ENCODE peak calls at places on chromosomes 1 and 21, in eight cellular contexts. One of them, this sample, is unnamed.

GRCh38 chr1:96387785-96388184 is 333.8 kb upstream of the PTBP2 start:
- DNase-seq in pancreas: no peak
- DNase-seq in right atrium auricular region: no peak
- DNase-seq in IMR-90: no peak
- DNase-seq in choroid plexus epithelial cell: no peak
- DNase-seq in dorsolateral prefrontal cortex: no peak
- DNase-seq in AG10803: no peak
- DNase-seq in hepatocyte: no peak
- DNase-seq in this sample: no peak

GRCh38 chr1:62437273-62437945 is 560 bp downstream of the USP1 start:
- DNase-seq in dorsolateral prefrontal cortex: no peak
- DNase-seq in IMR-90: no peak
- DNase-seq in choroid plexus epithelial cell: peak
- DNase-seq in AG10803: no peak
- DNase-seq in pancreas: no peak
- DNase-seq in hepatocyte: peak
- DNase-seq in right atrium auricular region: no peak
- DNase-seq in this sample: peak

GRCh38 chr1:221670081-221670480 is 71.8 kb downstream of the DUSP10 start:
- DNase-seq in hepatocyte: no peak
- DNase-seq in IMR-90: no peak
- DNase-seq in dorsolateral prefrontal cortex: no peak
- DNase-seq in right atrium auricular region: no peak
- DNase-seq in pancreas: no peak
- DNase-seq in AG10803: peak
- DNase-seq in choroid plexus epithelial cell: no peak
- DNase-seq in this sample: peak

GRCh38 chr1:179376223-179376622 is 10.5 kb downstream of the AXDND1 start:
- DNase-seq in choroid plexus epithelial cell: no peak
- DNase-seq in pancreas: no peak
- DNase-seq in AG10803: no peak
- DNase-seq in right atrium auricular region: no peak
- DNase-seq in dorsolateral prefrontal cortex: no peak
- DNase-seq in IMR-90: no peak
- DNase-seq in hepatocyte: no peak
- DNase-seq in this sample: no peak

GRCh38 chr1:26220199-26220912 is 13.6 kb upstream of the CEP85 start:
- DNase-seq in right atrium auricular region: no peak
- DNase-seq in choroid plexus epithelial cell: peak
- DNase-seq in hepatocyte: no peak
- DNase-seq in IMR-90: no peak
- DNase-seq in dorsolateral prefrontal cortex: peak
- DNase-seq in pancreas: no peak
- DNase-seq in AG10803: no peak
- DNase-seq in this sample: no peak

GRCh38 chr1:55632906-55633305 is 417.7 kb upstream of the USP24 start:
- DNase-seq in dorsolateral prefrontal cortex: no peak
- DNase-seq in IMR-90: peak
- DNase-seq in right atrium auricular region: no peak
- DNase-seq in choroid plexus epithelial cell: peak
- DNase-seq in AG10803: no peak
- DNase-seq in pancreas: no peak
- DNase-seq in hepatocyte: no peak
- DNase-seq in this sample: no peak

GRCh38 chr1:226185153-226186036 is 1.1 kb downstream of the ACBD3 start:
- DNase-seq in AG10803: peak
- DNase-seq in dorsolateral prefrontal cortex: no peak
- DNase-seq in IMR-90: peak
- DNase-seq in right atrium auricular region: no peak
- DNase-seq in pancreas: peak
- DNase-seq in choroid plexus epithelial cell: peak
- DNase-seq in hepatocyte: no peak
- DNase-seq in this sample: peak

GRCh38 chr1:15224259-15224869 is 22.7 kb upstream of the FHAD1 start:
- DNase-seq in dorsolateral prefrontal cortex: no peak
- DNase-seq in choroid plexus epithelial cell: no peak
- DNase-seq in AG10803: no peak
- DNase-seq in pancreas: no peak
- DNase-seq in hepatocyte: no peak
- DNase-seq in IMR-90: no peak
- DNase-seq in right atrium auricular region: no peak
- DNase-seq in this sample: no peak

GRCh38 chr21:36927718-36928117 is 38.8 kb downstream of the HLCS start:
- DNase-seq in choroid plexus epithelial cell: peak
- DNase-seq in hepatocyte: peak
- DNase-seq in AG10803: peak
- DNase-seq in pancreas: peak
- DNase-seq in IMR-90: peak
- DNase-seq in right atrium auricular region: peak
- DNase-seq in dorsolateral prefrontal cortex: peak
- DNase-seq in this sample: peak

GRCh38 chr1:205588691-205589445 is 42.9 kb downstream of the ELK4 start:
- DNase-seq in pancreas: no peak
- DNase-seq in hepatocyte: peak
- DNase-seq in AG10803: peak
- DNase-seq in dorsolateral prefrontal cortex: peak
- DNase-seq in right atrium auricular region: no peak
- DNase-seq in IMR-90: peak
- DNase-seq in choroid plexus epithelial cell: peak
- DNase-seq in this sample: peak

GRCh38 chr1:165075725-165076370 is 280.7 kb downstream of the LMX1A start:
- DNase-seq in hepatocyte: peak
- DNase-seq in IMR-90: peak
- DNase-seq in choroid plexus epithelial cell: peak
- DNase-seq in pancreas: peak
- DNase-seq in AG10803: peak
- DNase-seq in dorsolateral prefrontal cortex: no peak
- DNase-seq in right atrium auricular region: no peak
- DNase-seq in this sample: peak

GRCh38 chr1:4736254-4736653 is 81.8 kb downstream of the AJAP1 start:
- DNase-seq in AG10803: no peak
- DNase-seq in pancreas: no peak
- DNase-seq in hepatocyte: no peak
- DNase-seq in choroid plexus epithelial cell: no peak
- DNase-seq in IMR-90: no peak
- DNase-seq in dorsolateral prefrontal cortex: no peak
- DNase-seq in right atrium auricular region: no peak
- DNase-seq in this sample: no peak

GRCh38 chr1:47192458-47193384 is 2.9 kb upstream of the PDZK1IP1 start:
- DNase-seq in choroid plexus epithelial cell: peak
- DNase-seq in hepatocyte: peak
- DNase-seq in AG10803: peak
- DNase-seq in pancreas: peak
- DNase-seq in dorsolateral prefrontal cortex: peak
- DNase-seq in IMR-90: peak
- DNase-seq in right atrium auricular region: peak
- DNase-seq in this sample: peak

GRCh38 chr1:15332525-15332924 is 77.2 kb upstream of the EFHD2 start:
- DNase-seq in pancreas: no peak
- DNase-seq in AG10803: no peak
- DNase-seq in dorsolateral prefrontal cortex: no peak
- DNase-seq in choroid plexus epithelial cell: no peak
- DNase-seq in hepatocyte: no peak
- DNase-seq in IMR-90: peak
- DNase-seq in right atrium auricular region: no peak
- DNase-seq in this sample: no peak

GRCh38 chr1:197902454-197903195 is at the start of gene C1orf53:
- DNase-seq in IMR-90: peak
- DNase-seq in right atrium auricular region: peak
- DNase-seq in pancreas: peak
- DNase-seq in choroid plexus epithelial cell: peak
- DNase-seq in AG10803: peak
- DNase-seq in hepatocyte: peak
- DNase-seq in dorsolateral prefrontal cortex: peak
- DNase-seq in this sample: peak

GRCh38 chr1:73356485-73356884 is 841.5 kb downstream of the LRRIQ3 start:
- DNase-seq in right atrium auricular region: no peak
- DNase-seq in choroid plexus epithelial cell: no peak
- DNase-seq in AG10803: no peak
- DNase-seq in dorsolateral prefrontal cortex: no peak
- DNase-seq in pancreas: no peak
- DNase-seq in hepatocyte: no peak
- DNase-seq in IMR-90: no peak
- DNase-seq in this sample: no peak

DNA sequence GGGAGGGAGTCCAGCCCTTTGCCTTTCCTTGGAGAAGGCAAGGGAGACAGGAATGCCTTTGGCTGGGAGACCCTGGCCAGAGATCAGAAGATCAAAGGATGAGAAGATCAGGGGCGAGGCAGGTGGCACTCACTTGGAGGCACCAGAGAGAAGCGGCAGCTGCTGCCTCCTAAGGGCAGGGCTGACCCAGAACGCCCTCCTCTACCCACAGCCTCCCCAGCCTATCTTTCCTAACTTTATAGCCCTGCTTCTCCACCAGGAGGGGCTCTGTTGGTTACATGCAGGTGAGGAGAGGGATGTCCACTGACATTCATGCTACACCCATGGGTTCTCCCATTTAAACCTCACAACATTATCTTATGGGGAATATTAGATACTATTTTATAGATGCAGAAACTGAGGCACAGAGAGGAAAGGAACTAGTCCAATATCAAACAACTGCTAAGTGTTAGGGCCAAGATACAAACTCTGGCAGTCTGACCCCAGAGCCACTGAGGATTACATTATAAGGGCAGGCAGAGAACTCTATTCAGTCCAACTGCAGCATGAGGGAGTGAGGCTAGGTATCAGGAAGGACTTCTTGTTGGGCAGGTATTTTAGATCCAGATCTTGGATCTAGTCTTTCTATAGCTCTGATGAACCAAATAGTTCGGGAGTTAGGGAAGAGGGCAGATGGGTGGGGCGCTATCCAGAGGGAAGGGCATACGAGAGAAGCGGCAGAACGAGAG is 19.9 kb downstream of the LGR6 start:
- DNase-seq in choroid plexus epithelial cell: no peak
- DNase-seq in IMR-90: no peak
- DNase-seq in AG10803: no peak
- DNase-seq in pancreas: no peak
- DNase-seq in hepatocyte: no peak
- DNase-seq in dorsolateral prefrontal cortex: no peak
- DNase-seq in right atrium auricular region: no peak
- DNase-seq in this sample: no peak
- TF ChIP-seq CTCF in choroid plexus epithelial cell: peak
- TF ChIP-seq CTCF in IMR-90: no peak
- TF ChIP-seq CTCF in AG10803: no peak
- TF ChIP-seq CTCF in pancreas: no peak
- TF ChIP-seq CTCF in hepatocyte: peak
- TF ChIP-seq CTCF in dorsolateral prefrontal cortex: no peak
- TF ChIP-seq CTCF in right atrium auricular region: no peak
- TF ChIP-seq CTCF in this sample: peak

DNA sequence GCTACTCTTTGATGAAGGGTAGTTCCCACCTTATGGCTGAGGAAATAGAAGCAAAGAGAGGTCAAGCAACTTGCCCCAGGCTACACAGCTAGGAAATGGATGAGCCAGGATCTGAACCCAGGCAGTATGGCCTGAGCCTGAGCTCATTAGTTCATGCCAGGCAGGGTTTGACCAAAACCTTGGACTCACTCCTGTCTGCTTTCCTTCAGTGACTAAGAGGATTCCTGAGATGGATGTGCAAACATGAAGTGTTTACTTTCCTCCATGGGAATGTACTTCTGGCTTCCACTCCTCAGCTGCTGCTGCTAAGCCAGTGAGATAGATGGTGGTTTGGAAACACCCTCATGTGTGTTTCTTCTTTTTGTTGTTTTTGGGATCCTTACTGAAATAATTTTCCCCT is 35.1 kb upstream of the ERRFI1 start:
- DNase-seq in choroid plexus epithelial cell: peak
- DNase-seq in IMR-90: peak
- DNase-seq in hepatocyte: peak
- DNase-seq in AG10803: peak
- DNase-seq in dorsolateral prefrontal cortex: no peak
- DNase-seq in right atrium auricular region: peak
- DNase-seq in pancreas: peak
- DNase-seq in this sample: peak
- H3K4me3 ChIP-seq in choroid plexus epithelial cell: no peak
- H3K4me3 ChIP-seq in IMR-90: no peak
- H3K4me3 ChIP-seq in hepatocyte: no peak
- H3K4me3 ChIP-seq in AG10803: no peak
- H3K4me3 ChIP-seq in dorsolateral prefrontal cortex: no peak
- H3K4me3 ChIP-seq in right atrium auricular region: no peak
- H3K4me3 ChIP-seq in pancreas: no peak
- H3K4me3 ChIP-seq in this sample: no peak

DNA sequence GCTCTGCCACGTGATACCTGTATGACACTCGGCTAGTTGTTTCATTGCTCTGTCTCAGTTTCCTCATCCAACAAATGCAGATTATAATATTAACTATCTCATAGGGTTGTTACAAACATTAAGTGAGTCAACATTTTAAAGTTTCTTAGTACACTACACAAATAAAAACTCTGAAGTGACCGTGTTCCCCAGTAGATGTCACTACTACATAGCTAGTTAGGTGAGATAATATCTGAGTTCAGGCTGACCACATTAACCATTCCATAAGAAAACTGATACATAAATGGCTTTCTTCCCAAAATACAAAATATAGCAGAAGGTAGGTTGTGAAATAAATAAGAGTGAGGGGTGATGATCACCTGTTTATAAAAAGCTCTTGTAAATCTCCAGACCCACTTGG is 214.1 kb downstream of the NUF2 start:
- DNase-seq in AG10803: peak
- DNase-seq in hepatocyte: peak
- DNase-seq in pancreas: no peak
- DNase-seq in choroid plexus epithelial cell: peak
- DNase-seq in right atrium auricular region: no peak
- DNase-seq in dorsolateral prefrontal cortex: no peak
- DNase-seq in IMR-90: peak
- DNase-seq in this sample: peak
- TF ChIP-seq CTCF in AG10803: peak
- TF ChIP-seq CTCF in hepatocyte: peak
- TF ChIP-seq CTCF in pancreas: no peak
- TF ChIP-seq CTCF in choroid plexus epithelial cell: peak
- TF ChIP-seq CTCF in right atrium auricular region: no peak
- TF ChIP-seq CTCF in dorsolateral prefrontal cortex: peak
- TF ChIP-seq CTCF in IMR-90: peak
- TF ChIP-seq CTCF in this sample: peak

GRCh38 chr21:31158789-31159581 is 120.7 kb upstream of the KRTAP19-8 start:
- DNase-seq in choroid plexus epithelial cell: peak
- DNase-seq in hepatocyte: no peak
- DNase-seq in right atrium auricular region: no peak
- DNase-seq in dorsolateral prefrontal cortex: no peak
- DNase-seq in pancreas: no peak
- DNase-seq in IMR-90: peak
- DNase-seq in AG10803: no peak
- DNase-seq in this sample: peak

GRCh38 chr21:31161157-31161556 is 122.9 kb upstream of the KRTAP19-8 start:
- DNase-seq in choroid plexus epithelial cell: no peak
- DNase-seq in dorsolateral prefrontal cortex: peak
- DNase-seq in IMR-90: peak
- DNase-seq in right atrium auricular region: no peak
- DNase-seq in hepatocyte: no peak
- DNase-seq in AG10803: peak
- DNase-seq in pancreas: no peak
- DNase-seq in this sample: no peak

GRCh38 chr21:31157756-31158155 is 119.5 kb upstream of the KRTAP19-8 start:
- DNase-seq in choroid plexus epithelial cell: no peak
- DNase-seq in pancreas: no peak
- DNase-seq in right atrium auricular region: no peak
- DNase-seq in AG10803: no peak
- DNase-seq in hepatocyte: no peak
- DNase-seq in IMR-90: no peak
- DNase-seq in dorsolateral prefrontal cortex: no peak
- DNase-seq in this sample: no peak

GRCh38 chr21:31162079-31162699 is 123.9 kb upstream of the KRTAP19-8 start:
- DNase-seq in hepatocyte: no peak
- DNase-seq in AG10803: no peak
- DNase-seq in pancreas: no peak
- DNase-seq in dorsolateral prefrontal cortex: no peak
- DNase-seq in IMR-90: no peak
- DNase-seq in right atrium auricular region: no peak
- DNase-seq in choroid plexus epithelial cell: no peak
- DNase-seq in this sample: no peak

GRCh38 chr21:31159808-31160207 is 121.5 kb upstream of the KRTAP19-8 start:
- DNase-seq in IMR-90: no peak
- DNase-seq in right atrium auricular region: no peak
- DNase-seq in choroid plexus epithelial cell: no peak
- DNase-seq in dorsolateral prefrontal cortex: no peak
- DNase-seq in hepatocyte: no peak
- DNase-seq in pancreas: no peak
- DNase-seq in AG10803: no peak
- DNase-seq in this sample: no peak
- H3K4me3 ChIP-seq in IMR-90: no peak
- H3K4me3 ChIP-seq in right atrium auricular region: no peak
- H3K4me3 ChIP-seq in choroid plexus epithelial cell: no peak
- H3K4me3 ChIP-seq in dorsolateral prefrontal cortex: peak
- H3K4me3 ChIP-seq in hepatocyte: no peak
- H3K4me3 ChIP-seq in pancreas: no peak
- H3K4me3 ChIP-seq in AG10803: no peak
- H3K4me3 ChIP-seq in this sample: no peak